ENCODE peak calls at places on chromosome 1, in five cellular contexts. One of them, this sample, is unnamed.

GRCh38 chr1:119449964-119450363 is 35.0 kb downstream of the HSD3B2 start:
- DNase-seq in left cardiac atrium: no peak
- DNase-seq in epithelial cell of esophagus: peak
- DNase-seq in SHP77 treated with DMSO at 0.1 percent for 48 hours: no peak
- DNase-seq in activated naive CD8-positive, alpha-beta T cell treated with anti-CD3 and anti-CD28 coated beads for 36 hours: no peak
- DNase-seq in this sample: peak

GRCh38 chr1:94552071-94552586 is 10.6 kb upstream of the F3 start:
- DNase-seq in left cardiac atrium: peak
- DNase-seq in activated naive CD8-positive, alpha-beta T cell treated with anti-CD3 and anti-CD28 coated beads for 36 hours: no peak
- DNase-seq in epithelial cell of esophagus: peak
- DNase-seq in SHP77 treated with DMSO at 0.1 percent for 48 hours: peak
- DNase-seq in this sample: peak

GRCh38 chr1:196409586-196409985 is 198.7 kb downstream of the KCNT2 start:
- DNase-seq in left cardiac atrium: no peak
- DNase-seq in epithelial cell of esophagus: no peak
- DNase-seq in activated naive CD8-positive, alpha-beta T cell treated with anti-CD3 and anti-CD28 coated beads for 36 hours: no peak
- DNase-seq in SHP77 treated with DMSO at 0.1 percent for 48 hours: no peak
- DNase-seq in this sample: no peak

GRCh38 chr1:207084241-207084640 is 4.4 kb upstream of the C4BPB start:
- DNase-seq in SHP77 treated with DMSO at 0.1 percent for 48 hours: no peak
- DNase-seq in left cardiac atrium: no peak
- DNase-seq in activated naive CD8-positive, alpha-beta T cell treated with anti-CD3 and anti-CD28 coated beads for 36 hours: no peak
- DNase-seq in epithelial cell of esophagus: no peak
- DNase-seq in this sample: no peak

GRCh38 chr1:30982937-30983336 is 74.4 kb upstream of the SDC3 start:
- DNase-seq in left cardiac atrium: no peak
- DNase-seq in epithelial cell of esophagus: no peak
- DNase-seq in SHP77 treated with DMSO at 0.1 percent for 48 hours: no peak
- DNase-seq in activated naive CD8-positive, alpha-beta T cell treated with anti-CD3 and anti-CD28 coated beads for 36 hours: no peak
- DNase-seq in this sample: no peak

GRCh38 chr1:155008015-155008941 is 5.7 kb downstream of the ZBTB7B start:
- DNase-seq in left cardiac atrium: peak
- DNase-seq in SHP77 treated with DMSO at 0.1 percent for 48 hours: no peak
- DNase-seq in epithelial cell of esophagus: no peak
- DNase-seq in activated naive CD8-positive, alpha-beta T cell treated with anti-CD3 and anti-CD28 coated beads for 36 hours: no peak
- DNase-seq in this sample: no peak

GRCh38 chr1:232891656-232892317 is 58.6 kb upstream of the NTPCR start:
- DNase-seq in epithelial cell of esophagus: no peak
- DNase-seq in SHP77 treated with DMSO at 0.1 percent for 48 hours: no peak
- DNase-seq in activated naive CD8-positive, alpha-beta T cell treated with anti-CD3 and anti-CD28 coated beads for 36 hours: no peak
- DNase-seq in left cardiac atrium: no peak
- DNase-seq in this sample: no peak

GRCh38 chr1:47585141-47585902 is 147.5 kb downstream of the FOXD2 start:
- DNase-seq in activated naive CD8-positive, alpha-beta T cell treated with anti-CD3 and anti-CD28 coated beads for 36 hours: no peak
- DNase-seq in left cardiac atrium: no peak
- DNase-seq in SHP77 treated with DMSO at 0.1 percent for 48 hours: no peak
- DNase-seq in epithelial cell of esophagus: no peak
- DNase-seq in this sample: no peak

GRCh38 chr1:99659755-99660210 is 13.9 kb downstream of the PALMD start:
- DNase-seq in activated naive CD8-positive, alpha-beta T cell treated with anti-CD3 and anti-CD28 coated beads for 36 hours: no peak
- DNase-seq in left cardiac atrium: no peak
- DNase-seq in SHP77 treated with DMSO at 0.1 percent for 48 hours: no peak
- DNase-seq in epithelial cell of esophagus: peak
- DNase-seq in this sample: peak

GRCh38 chr1:243596441-243597183 is 253.4 kb downstream of the AKT3 start:
- DNase-seq in activated naive CD8-positive, alpha-beta T cell treated with anti-CD3 and anti-CD28 coated beads for 36 hours: peak
- DNase-seq in left cardiac atrium: no peak
- DNase-seq in epithelial cell of esophagus: peak
- DNase-seq in SHP77 treated with DMSO at 0.1 percent for 48 hours: no peak
- DNase-seq in this sample: peak

GRCh38 chr1:230632273-230632873 is 9.9 kb upstream of the COG2 start:
- DNase-seq in activated naive CD8-positive, alpha-beta T cell treated with anti-CD3 and anti-CD28 coated beads for 36 hours: no peak
- DNase-seq in SHP77 treated with DMSO at 0.1 percent for 48 hours: peak
- DNase-seq in epithelial cell of esophagus: peak
- DNase-seq in left cardiac atrium: no peak
- DNase-seq in this sample: peak

GRCh38 chr1:36831171-36831810 is 203.0 kb downstream of the GRIK3 start:
- DNase-seq in left cardiac atrium: no peak
- DNase-seq in SHP77 treated with DMSO at 0.1 percent for 48 hours: no peak
- DNase-seq in epithelial cell of esophagus: no peak
- DNase-seq in activated naive CD8-positive, alpha-beta T cell treated with anti-CD3 and anti-CD28 coated beads for 36 hours: no peak
- DNase-seq in this sample: no peak

This sample was measured in mammary epithelial cell.